ENCODE peak calls at places on chromosomes 4 and X, in six cellular contexts. W is A549, V is ureter, A is OCI-LY7, Q is ACHN, M is PC-9. B is an unnamed sample.

GRCh38 chrX:78019586-78020483 is 50.4 kb upstream of the PGAM4 start:
- DNase-seq in W (no peak), V (no peak), A (no peak), Q (no peak), M (no peak), B (no peak)

GRCh38 chr4:105951198-105951597 is 55.9 kb downstream of the NPNT start:
- DNase-seq in W (no peak), V (no peak), A (no peak), Q (no peak), M (no peak), B (no peak)

GRCh38 chr4:69823481-69824186 is 36.3 kb downstream of the SULT1E1 start:
- DNase-seq in W (peak), V (no peak), A (peak), Q (peak), M (peak), B (peak)

GRCh38 chrX:47958943-47959342 is 44.8 kb downstream of the ZNF182 start:
- DNase-seq in W (no peak), V (no peak), A (peak), Q (no peak), M (no peak), B (no peak)

GRCh38 chr4:68368566-68369473 is 18.9 kb upstream of the YTHDC1 start:
- DNase-seq in W (peak), V (no peak), A (no peak), Q (peak), M (peak), B (no peak)

GRCh38 chr4:136357556-136357955 is 1174.7 kb downstream of the PCDH18 start:
- DNase-seq in W (no peak), V (no peak), A (no peak), Q (no peak), M (no peak), B (no peak)

GRCh38 chrX:154805696-154806091 is 409 bp upstream of the MPP1 start:
- DNase-seq in W (no peak), V (no peak), A (no peak), Q (peak), M (no peak), B (no peak)

GRCh38 chr4:108360857-108361820 is 192.4 kb upstream of the LEF1 start:
- DNase-seq in W (no peak), V (no peak), A (no peak), Q (no peak), M (peak), B (no peak)

GRCh38 chr4:30714408-30715031 is 5.6 kb upstream of the PCDH7 start:
- DNase-seq in W (peak), V (peak), A (peak), Q (peak), M (peak), B (peak)

GRCh38 chrX:124342174-124342867 is 4.0 kb upstream of the SH2D1A start:
- DNase-seq in W (no peak), V (no peak), A (no peak), Q (no peak), M (no peak), B (no peak)